ENCODE peak calls at places on chromosomes 6 and 20, in eight cellular contexts. One of them, this sample, is unnamed.

GRCh38 chr6:88119769-88120168 is 46.4 kb downstream of the CNR1 start:
- DNase-seq in cardiac muscle cell: peak; percentile 2
- DNase-seq in uterus: no peak
- DNase-seq in ascending aorta: no peak
- DNase-seq in spleen: no peak
- DNase-seq in heart right ventricle: no peak
- DNase-seq in OCI-LY7: peak; percentile 64
- DNase-seq in fibroblast of lung: no peak
- DNase-seq in this sample: no peak

GRCh38 chr6:42345696-42346416 is 105.9 kb downstream of the TRERF1 start:
- DNase-seq in cardiac muscle cell: no peak
- DNase-seq in uterus: no peak
- DNase-seq in ascending aorta: no peak
- DNase-seq in spleen: no peak
- DNase-seq in heart right ventricle: no peak
- DNase-seq in OCI-LY7: no peak
- DNase-seq in fibroblast of lung: no peak
- DNase-seq in this sample: no peak

GRCh38 chr6:32168807-32169206 is 4.4 kb downstream of the EGFL8 start:
- DNase-seq in cardiac muscle cell: peak; percentile 47
- DNase-seq in uterus: no peak
- DNase-seq in ascending aorta: no peak
- DNase-seq in spleen: no peak
- DNase-seq in heart right ventricle: no peak
- DNase-seq in OCI-LY7: no peak
- DNase-seq in fibroblast of lung: no peak
- DNase-seq in this sample: no peak

GRCh38 chr20:33372993-33373441 is 28.3 kb downstream of the CDK5RAP1 start:
- DNase-seq in cardiac muscle cell: peak; percentile 3
- DNase-seq in uterus: no peak
- DNase-seq in ascending aorta: peak; percentile 35
- DNase-seq in spleen: no peak
- DNase-seq in heart right ventricle: no peak
- DNase-seq in OCI-LY7: no peak
- DNase-seq in fibroblast of lung: peak; percentile 10
- DNase-seq in this sample: peak; percentile 58

GRCh38 chr6:73694711-73695411 is 1.1 kb upstream of the CD109 start:
- DNase-seq in cardiac muscle cell: peak; percentile 50
- DNase-seq in uterus: peak; percentile 41
- DNase-seq in ascending aorta: peak; percentile 68
- DNase-seq in spleen: no peak
- DNase-seq in heart right ventricle: no peak
- DNase-seq in OCI-LY7: no peak
- DNase-seq in fibroblast of lung: peak; percentile 74
- DNase-seq in this sample: peak; percentile 76

GRCh38 chr6:3625161-3625979 is 126.1 kb downstream of the PXDC1 start:
- DNase-seq in cardiac muscle cell: no peak
- DNase-seq in uterus: no peak
- DNase-seq in ascending aorta: no peak
- DNase-seq in spleen: peak; percentile 54
- DNase-seq in heart right ventricle: no peak
- DNase-seq in OCI-LY7: no peak
- DNase-seq in fibroblast of lung: no peak
- DNase-seq in this sample: no peak

GRCh38 chr6:36364669-36365479 is 22.6 kb downstream of the ETV7 start:
- DNase-seq in cardiac muscle cell: peak; percentile 67
- DNase-seq in uterus: no peak
- DNase-seq in ascending aorta: no peak
- DNase-seq in spleen: no peak
- DNase-seq in heart right ventricle: no peak
- DNase-seq in OCI-LY7: peak; percentile 22
- DNase-seq in fibroblast of lung: peak; percentile 65
- DNase-seq in this sample: peak; percentile 46

GRCh38 chr6:159107451-159108260 is 61.5 kb upstream of the FNDC1 start:
- DNase-seq in cardiac muscle cell: no peak
- DNase-seq in uterus: no peak
- DNase-seq in ascending aorta: no peak
- DNase-seq in spleen: peak; percentile 93
- DNase-seq in heart right ventricle: no peak
- DNase-seq in OCI-LY7: peak; percentile 98
- DNase-seq in fibroblast of lung: no peak
- DNase-seq in this sample: no peak

GRCh38 chr6:158819213-158819976 is at the start of gene EZR:
- DNase-seq in cardiac muscle cell: peak; percentile 80
- DNase-seq in uterus: peak; percentile 68
- DNase-seq in ascending aorta: peak; percentile 86
- DNase-seq in spleen: peak; percentile 96
- DNase-seq in heart right ventricle: peak; percentile 87
- DNase-seq in OCI-LY7: peak; percentile 95
- DNase-seq in fibroblast of lung: peak; percentile 72
- DNase-seq in this sample: peak; percentile 65

GRCh38 chr20:44384423-44385027 is 29.0 kb downstream of the HNF4A start:
- DNase-seq in cardiac muscle cell: peak; percentile 68
- DNase-seq in uterus: peak; percentile 72
- DNase-seq in ascending aorta: peak; percentile 85
- DNase-seq in spleen: peak; percentile 94
- DNase-seq in heart right ventricle: peak; percentile 83
- DNase-seq in OCI-LY7: peak; percentile 79
- DNase-seq in fibroblast of lung: peak; percentile 39
- DNase-seq in this sample: peak; percentile 57

GRCh38 chr20:38123021-38123587 is 42.0 kb downstream of the TGM2 start:
- DNase-seq in cardiac muscle cell: peak; percentile 53
- DNase-seq in uterus: peak; percentile 18
- DNase-seq in ascending aorta: peak; percentile 66
- DNase-seq in spleen: peak; percentile 10
- DNase-seq in heart right ventricle: no peak
- DNase-seq in OCI-LY7: no peak
- DNase-seq in fibroblast of lung: peak; percentile 78
- DNase-seq in this sample: no peak

GRCh38 chr20:14521436-14521835 is 184.0 kb upstream of the FLRT3 start:
- DNase-seq in cardiac muscle cell: no peak
- DNase-seq in uterus: no peak
- DNase-seq in ascending aorta: no peak
- DNase-seq in spleen: no peak
- DNase-seq in heart right ventricle: no peak
- DNase-seq in OCI-LY7: no peak
- DNase-seq in fibroblast of lung: peak; percentile 2
- DNase-seq in this sample: peak; percentile 99

GRCh38 chr6:110518281-110518623 is 41.8 kb upstream of the SLC22A16 start:
- DNase-seq in cardiac muscle cell: peak; percentile 48
- DNase-seq in uterus: no peak
- DNase-seq in ascending aorta: no peak
- DNase-seq in spleen: no peak
- DNase-seq in heart right ventricle: no peak
- DNase-seq in OCI-LY7: no peak
- DNase-seq in fibroblast of lung: no peak
- DNase-seq in this sample: no peak

GRCh38 chr6:11732036-11732545 is 46.5 kb downstream of the ADTRP start:
- DNase-seq in cardiac muscle cell: peak; percentile 51
- DNase-seq in uterus: peak; percentile 35
- DNase-seq in ascending aorta: peak; percentile 94
- DNase-seq in spleen: peak; percentile 84
- DNase-seq in heart right ventricle: peak; percentile 38
- DNase-seq in OCI-LY7: no peak
- DNase-seq in fibroblast of lung: no peak
- DNase-seq in this sample: no peak

GRCh38 chr6:8082954-8083858 is 19.0 kb upstream of the BLOC1S5 start:
- DNase-seq in cardiac muscle cell: peak; percentile 71
- DNase-seq in uterus: no peak
- DNase-seq in ascending aorta: peak; percentile 81
- DNase-seq in spleen: no peak
- DNase-seq in heart right ventricle: no peak
- DNase-seq in OCI-LY7: no peak
- DNase-seq in fibroblast of lung: peak; percentile 94
- DNase-seq in this sample: peak; percentile 98

GRCh38 chr20:35595456-35595855 is 20.2 kb upstream of the SPAG4 start:
- DNase-seq in cardiac muscle cell: no peak
- DNase-seq in uterus: no peak
- DNase-seq in ascending aorta: no peak
- DNase-seq in spleen: peak; percentile 64
- DNase-seq in heart right ventricle: no peak
- DNase-seq in OCI-LY7: no peak
- DNase-seq in fibroblast of lung: no peak
- DNase-seq in this sample: no peak

DNA sequence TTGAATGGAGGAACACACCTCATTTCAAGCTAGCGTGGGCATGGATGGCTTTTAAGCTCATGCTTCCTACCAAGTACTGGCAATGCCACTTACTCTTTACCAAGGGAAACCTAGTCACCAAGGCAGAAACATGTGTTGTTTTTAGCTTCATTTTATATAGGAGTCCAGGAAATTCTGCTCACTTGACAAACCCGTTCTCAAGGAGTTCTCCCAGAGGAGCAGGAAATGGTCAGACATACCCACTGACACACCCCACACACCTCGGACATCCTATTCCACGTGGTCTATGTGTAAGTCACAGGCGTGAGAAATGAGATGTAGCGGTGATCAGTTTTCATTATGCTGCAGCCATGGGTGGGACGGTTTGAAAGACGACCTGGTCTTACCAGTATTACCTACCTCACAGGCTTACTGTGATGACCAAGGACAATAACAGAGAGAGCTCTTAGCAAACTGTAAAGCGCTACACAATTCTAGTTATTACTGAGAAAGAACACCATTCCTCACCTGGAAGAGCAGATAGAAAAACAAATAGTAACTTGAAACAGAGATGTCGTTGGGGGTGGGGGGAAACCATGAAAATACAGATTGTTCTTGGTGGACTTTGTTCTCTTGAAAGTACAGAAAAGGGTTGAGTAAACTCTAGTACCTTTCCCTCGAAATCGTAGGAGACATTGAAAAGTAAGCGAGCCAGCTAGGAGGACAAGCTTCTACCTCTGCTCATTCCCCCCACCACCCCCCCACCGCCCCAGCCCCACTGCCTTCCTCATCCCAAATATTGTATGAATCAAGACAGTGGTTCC is 1.7 kb downstream of the CNKSR3 start:
- DNase-seq in cardiac muscle cell: no peak
- DNase-seq in uterus: no peak
- DNase-seq in ascending aorta: no peak
- DNase-seq in spleen: no peak
- DNase-seq in heart right ventricle: no peak
- DNase-seq in OCI-LY7: no peak
- DNase-seq in fibroblast of lung: peak; percentile 39
- DNase-seq in this sample: peak; percentile 72
- H3K4me3 ChIP-seq in cardiac muscle cell: peak overlapping the region; percentile 59
- H3K4me3 ChIP-seq in uterus: peak overlapping the region; percentile 73
- H3K4me3 ChIP-seq in ascending aorta: peak overlapping the region; percentile 79
- H3K4me3 ChIP-seq in spleen: peak overlapping the region; percentile 73
- H3K4me3 ChIP-seq in heart right ventricle: peak overlapping the region; percentile 84
- H3K4me3 ChIP-seq in OCI-LY7: no peak overlapping the region
- H3K4me3 ChIP-seq in fibroblast of lung: peak overlapping the region; percentile 73
- H3K4me3 ChIP-seq in this sample: peak overlapping the region; percentile 71

GRCh38 chr6:37650071-37650481 is 47.6 kb downstream of the MDGA1 start:
- DNase-seq in cardiac muscle cell: no peak
- DNase-seq in uterus: no peak
- DNase-seq in ascending aorta: no peak
- DNase-seq in spleen: no peak
- DNase-seq in heart right ventricle: peak; percentile 34
- DNase-seq in OCI-LY7: no peak
- DNase-seq in fibroblast of lung: no peak
- DNase-seq in this sample: no peak
- TF ChIP-seq CTCF in cardiac muscle cell: no peak
- TF ChIP-seq CTCF in uterus: no peak
- TF ChIP-seq CTCF in ascending aorta: no peak
- TF ChIP-seq CTCF in spleen: no peak
- TF ChIP-seq CTCF in heart right ventricle: peak; percentile 31
- TF ChIP-seq CTCF in OCI-LY7: no peak
- TF ChIP-seq CTCF in fibroblast of lung: no peak
- TF ChIP-seq CTCF in this sample: peak; percentile 63

DNA sequence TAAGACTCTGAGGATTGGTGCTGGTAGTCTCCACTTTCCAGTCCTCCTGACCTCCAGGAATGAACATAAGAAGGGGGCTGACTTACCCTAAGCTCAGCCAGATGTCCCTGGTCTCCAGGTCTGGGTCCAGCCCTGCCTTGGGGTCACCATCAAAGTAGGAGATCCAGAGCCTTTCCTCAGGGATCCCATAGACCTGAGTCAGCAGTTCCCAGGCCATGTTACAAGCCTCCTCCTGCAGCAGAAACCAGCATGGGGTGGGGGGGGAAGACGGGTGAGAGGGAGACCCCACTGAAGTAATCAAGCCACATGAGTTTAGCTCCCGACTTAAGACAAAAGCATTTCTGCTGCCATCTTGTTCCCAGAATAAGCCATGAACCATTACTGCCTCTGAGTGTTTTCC is 1.8 kb downstream of the AARS2 start:
- DNase-seq in cardiac muscle cell: no peak
- DNase-seq in uterus: no peak
- DNase-seq in ascending aorta: no peak
- DNase-seq in spleen: no peak
- DNase-seq in heart right ventricle: no peak
- DNase-seq in OCI-LY7: no peak
- DNase-seq in fibroblast of lung: no peak
- DNase-seq in this sample: no peak
- H3K36me3 ChIP-seq in cardiac muscle cell: peaks cover 24% of the 10 kb centered on the region
- H3K36me3 ChIP-seq in uterus: no peaks in the 10 kb centered on the region
- H3K36me3 ChIP-seq in ascending aorta: peaks cover 38% of the 10 kb centered on the region
- H3K36me3 ChIP-seq in spleen: peaks cover 47% of the 10 kb centered on the region
- H3K36me3 ChIP-seq in heart right ventricle: peaks cover 11% of the 10 kb centered on the region
- H3K36me3 ChIP-seq in OCI-LY7: peaks cover 47% of the 10 kb centered on the region
- H3K36me3 ChIP-seq in fibroblast of lung: peaks cover 15% of the 10 kb centered on the region
- H3K36me3 ChIP-seq in this sample: peaks cover 18% of the 10 kb centered on the region

DNA sequence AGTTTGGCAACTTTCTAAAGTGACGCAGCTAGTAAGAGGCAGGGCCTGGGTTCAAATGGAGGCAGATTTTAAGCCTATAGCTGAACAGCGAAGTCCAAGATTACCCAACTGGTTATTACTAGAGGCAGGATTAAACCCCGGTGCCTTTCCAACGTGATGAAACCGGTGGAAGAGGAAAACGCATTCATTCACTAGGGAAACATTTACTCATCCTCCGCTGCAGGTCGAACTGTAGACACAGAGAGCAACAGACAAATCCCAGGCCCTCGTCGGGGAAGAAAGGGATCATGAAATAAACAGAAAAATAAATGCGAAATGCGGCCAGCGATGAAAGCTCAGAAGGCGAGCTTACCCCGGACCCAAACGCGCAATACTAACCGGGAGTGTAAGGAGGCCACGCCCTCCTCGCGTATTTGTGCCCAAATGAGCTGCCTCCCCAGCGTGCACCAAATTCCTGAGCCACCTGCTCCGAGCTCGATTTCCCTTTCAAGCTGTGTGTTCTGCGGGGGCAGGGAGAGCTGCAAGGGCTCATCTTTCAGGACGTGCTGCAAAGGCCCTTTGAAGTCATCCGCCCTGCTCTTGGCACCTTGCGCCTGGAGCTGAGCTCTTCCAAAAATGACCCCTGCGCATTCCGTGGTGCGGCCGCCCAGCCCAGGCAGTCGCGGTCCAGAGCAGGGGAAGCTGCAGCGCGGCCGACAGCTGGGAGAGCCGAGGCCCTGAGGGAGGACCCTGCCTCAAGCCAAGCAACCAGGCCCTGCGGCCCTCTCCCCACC is 46.9 kb downstream of the PDYN start:
- DNase-seq in cardiac muscle cell: peak; percentile 67
- DNase-seq in uterus: peak; percentile 46
- DNase-seq in ascending aorta: peak; percentile 70
- DNase-seq in spleen: peak; percentile 84
- DNase-seq in heart right ventricle: peak; percentile 30
- DNase-seq in OCI-LY7: no peak
- DNase-seq in fibroblast of lung: peak; percentile 35
- DNase-seq in this sample: peak; percentile 71
- H3K4me3 ChIP-seq in cardiac muscle cell: peak overlapping the region; percentile 6
- H3K4me3 ChIP-seq in uterus: no peak overlapping the region
- H3K4me3 ChIP-seq in ascending aorta: peak overlapping the region; percentile 39
- H3K4me3 ChIP-seq in spleen: no peak overlapping the region
- H3K4me3 ChIP-seq in heart right ventricle: peak overlapping the region; percentile 32
- H3K4me3 ChIP-seq in OCI-LY7: no peak overlapping the region
- H3K4me3 ChIP-seq in fibroblast of lung: peak overlapping the region; percentile 4
- H3K4me3 ChIP-seq in this sample: peak overlapping the region; percentile 1